ENCODE peak calls at places on chromosome X, in ten cellular contexts. One of them, this sample, is unnamed.

GRCh38 chrX:14095702-14096101 is 66.0 kb upstream of the GEMIN8 start:
- DNase-seq in stimulated activated CD4-positive, alpha-beta T cell treated with anti-CD3 and anti-CD28 coated beads, TNF-alpha, amount 100 ng/mL, for 1 hour: no peak
- DNase-seq in activated CD4-positive, alpha-beta T cell treated with anti-CD3 and anti-CD28 coated beads for 1 hour: peak; percentile 8
- DNase-seq in HEK293T: peak; percentile 68
- DNase-seq in activated T-cell treated with anti-CD3 and anti-CD28 coated beads for 1 hour: peak; percentile 4
- DNase-seq in NCI-H2081: no peak
- DNase-seq in nephron progenitor cell: peak; percentile 36
- DNase-seq in hippocampal formation: no peak
- DNase-seq in GM13976: peak; percentile 31
- DNase-seq in EL: peak; percentile 18
- DNase-seq in this sample: no peak

GRCh38 chrX:131901581-131901980 is 121.5 kb upstream of the STK26 start:
- DNase-seq in stimulated activated CD4-positive, alpha-beta T cell treated with anti-CD3 and anti-CD28 coated beads, TNF-alpha, amount 100 ng/mL, for 1 hour: no peak
- DNase-seq in activated CD4-positive, alpha-beta T cell treated with anti-CD3 and anti-CD28 coated beads for 1 hour: no peak
- DNase-seq in HEK293T: no peak
- DNase-seq in activated T-cell treated with anti-CD3 and anti-CD28 coated beads for 1 hour: no peak
- DNase-seq in NCI-H2081: no peak
- DNase-seq in nephron progenitor cell: no peak
- DNase-seq in hippocampal formation: no peak
- DNase-seq in GM13976: no peak
- DNase-seq in EL: no peak
- DNase-seq in this sample: no peak

GRCh38 chrX:118373538-118373937 is 27.6 kb downstream of the WDR44 start:
- DNase-seq in stimulated activated CD4-positive, alpha-beta T cell treated with anti-CD3 and anti-CD28 coated beads, TNF-alpha, amount 100 ng/mL, for 1 hour: no peak
- DNase-seq in activated CD4-positive, alpha-beta T cell treated with anti-CD3 and anti-CD28 coated beads for 1 hour: no peak
- DNase-seq in HEK293T: no peak
- DNase-seq in activated T-cell treated with anti-CD3 and anti-CD28 coated beads for 1 hour: no peak
- DNase-seq in NCI-H2081: no peak
- DNase-seq in nephron progenitor cell: no peak
- DNase-seq in hippocampal formation: no peak
- DNase-seq in GM13976: no peak
- DNase-seq in EL: peak; percentile 13
- DNase-seq in this sample: no peak

GRCh38 chrX:63350551-63350950 is 581 bp downstream of the SPIN4 start:
- DNase-seq in stimulated activated CD4-positive, alpha-beta T cell treated with anti-CD3 and anti-CD28 coated beads, TNF-alpha, amount 100 ng/mL, for 1 hour: no peak
- DNase-seq in activated CD4-positive, alpha-beta T cell treated with anti-CD3 and anti-CD28 coated beads for 1 hour: no peak
- DNase-seq in HEK293T: peak; percentile 19
- DNase-seq in activated T-cell treated with anti-CD3 and anti-CD28 coated beads for 1 hour: peak; percentile 3
- DNase-seq in NCI-H2081: peak; percentile 51
- DNase-seq in nephron progenitor cell: peak; percentile 11
- DNase-seq in hippocampal formation: peak; percentile 16
- DNase-seq in GM13976: peak; percentile 8
- DNase-seq in EL: peak; percentile 44
- DNase-seq in this sample: peak; percentile 54

GRCh38 chrX:136768469-136769084 is 12.2 kb downstream of the ARHGEF6 start:
- DNase-seq in stimulated activated CD4-positive, alpha-beta T cell treated with anti-CD3 and anti-CD28 coated beads, TNF-alpha, amount 100 ng/mL, for 1 hour: no peak
- DNase-seq in activated CD4-positive, alpha-beta T cell treated with anti-CD3 and anti-CD28 coated beads for 1 hour: peak; percentile 23
- DNase-seq in HEK293T: peak; percentile 58
- DNase-seq in activated T-cell treated with anti-CD3 and anti-CD28 coated beads for 1 hour: no peak
- DNase-seq in NCI-H2081: no peak
- DNase-seq in nephron progenitor cell: no peak
- DNase-seq in hippocampal formation: no peak
- DNase-seq in GM13976: peak; percentile 38
- DNase-seq in EL: peak; percentile 88
- DNase-seq in this sample: peak; percentile 82

GRCh38 chrX:53695901-53696300 is 9.4 kb upstream of the HUWE1 start:
- DNase-seq in stimulated activated CD4-positive, alpha-beta T cell treated with anti-CD3 and anti-CD28 coated beads, TNF-alpha, amount 100 ng/mL, for 1 hour: no peak
- DNase-seq in activated CD4-positive, alpha-beta T cell treated with anti-CD3 and anti-CD28 coated beads for 1 hour: no peak
- DNase-seq in HEK293T: peak; percentile 20
- DNase-seq in activated T-cell treated with anti-CD3 and anti-CD28 coated beads for 1 hour: no peak
- DNase-seq in NCI-H2081: no peak
- DNase-seq in nephron progenitor cell: peak; percentile 23
- DNase-seq in hippocampal formation: no peak
- DNase-seq in GM13976: no peak
- DNase-seq in EL: no peak
- DNase-seq in this sample: no peak

GRCh38 chrX:41468647-41469323 is 21.6 kb downstream of the NYX start:
- DNase-seq in stimulated activated CD4-positive, alpha-beta T cell treated with anti-CD3 and anti-CD28 coated beads, TNF-alpha, amount 100 ng/mL, for 1 hour: no peak
- DNase-seq in activated CD4-positive, alpha-beta T cell treated with anti-CD3 and anti-CD28 coated beads for 1 hour: no peak
- DNase-seq in HEK293T: no peak
- DNase-seq in activated T-cell treated with anti-CD3 and anti-CD28 coated beads for 1 hour: no peak
- DNase-seq in NCI-H2081: no peak
- DNase-seq in nephron progenitor cell: no peak
- DNase-seq in hippocampal formation: no peak
- DNase-seq in GM13976: no peak
- DNase-seq in EL: no peak
- DNase-seq in this sample: no peak

GRCh38 chrX:9355739-9356138 is 109.1 kb upstream of the TBL1X start:
- DNase-seq in stimulated activated CD4-positive, alpha-beta T cell treated with anti-CD3 and anti-CD28 coated beads, TNF-alpha, amount 100 ng/mL, for 1 hour: no peak
- DNase-seq in activated CD4-positive, alpha-beta T cell treated with anti-CD3 and anti-CD28 coated beads for 1 hour: no peak
- DNase-seq in HEK293T: no peak
- DNase-seq in activated T-cell treated with anti-CD3 and anti-CD28 coated beads for 1 hour: no peak
- DNase-seq in NCI-H2081: no peak
- DNase-seq in nephron progenitor cell: no peak
- DNase-seq in hippocampal formation: no peak
- DNase-seq in GM13976: no peak
- DNase-seq in EL: no peak
- DNase-seq in this sample: no peak

GRCh38 chrX:73850124-73851013 is 287.4 kb downstream of the CHIC1 start:
- DNase-seq in stimulated activated CD4-positive, alpha-beta T cell treated with anti-CD3 and anti-CD28 coated beads, TNF-alpha, amount 100 ng/mL, for 1 hour: no peak
- DNase-seq in activated CD4-positive, alpha-beta T cell treated with anti-CD3 and anti-CD28 coated beads for 1 hour: no peak
- DNase-seq in HEK293T: peak; percentile 61
- DNase-seq in activated T-cell treated with anti-CD3 and anti-CD28 coated beads for 1 hour: no peak
- DNase-seq in NCI-H2081: no peak
- DNase-seq in nephron progenitor cell: no peak
- DNase-seq in hippocampal formation: no peak
- DNase-seq in GM13976: peak; percentile 32
- DNase-seq in EL: peak; percentile 11
- DNase-seq in this sample: peak; percentile 0

GRCh38 chrX:66654411-66654810 is 15.5 kb upstream of the EDA2R start:
- DNase-seq in stimulated activated CD4-positive, alpha-beta T cell treated with anti-CD3 and anti-CD28 coated beads, TNF-alpha, amount 100 ng/mL, for 1 hour: no peak
- DNase-seq in activated CD4-positive, alpha-beta T cell treated with anti-CD3 and anti-CD28 coated beads for 1 hour: no peak
- DNase-seq in HEK293T: no peak
- DNase-seq in activated T-cell treated with anti-CD3 and anti-CD28 coated beads for 1 hour: no peak
- DNase-seq in NCI-H2081: no peak
- DNase-seq in nephron progenitor cell: no peak
- DNase-seq in hippocampal formation: no peak
- DNase-seq in GM13976: no peak
- DNase-seq in EL: no peak
- DNase-seq in this sample: no peak

GRCh38 chrX:112867570-112867969 is 26.9 kb upstream of the AMOT start:
- DNase-seq in stimulated activated CD4-positive, alpha-beta T cell treated with anti-CD3 and anti-CD28 coated beads, TNF-alpha, amount 100 ng/mL, for 1 hour: no peak
- DNase-seq in activated CD4-positive, alpha-beta T cell treated with anti-CD3 and anti-CD28 coated beads for 1 hour: no peak
- DNase-seq in HEK293T: peak; percentile 51
- DNase-seq in activated T-cell treated with anti-CD3 and anti-CD28 coated beads for 1 hour: no peak
- DNase-seq in NCI-H2081: no peak
- DNase-seq in nephron progenitor cell: no peak
- DNase-seq in hippocampal formation: no peak
- DNase-seq in GM13976: no peak
- DNase-seq in EL: no peak
- DNase-seq in this sample: no peak

GRCh38 chrX:18668059-18668458 is 3.8 kb downstream of the RS1 start:
- DNase-seq in stimulated activated CD4-positive, alpha-beta T cell treated with anti-CD3 and anti-CD28 coated beads, TNF-alpha, amount 100 ng/mL, for 1 hour: no peak
- DNase-seq in activated CD4-positive, alpha-beta T cell treated with anti-CD3 and anti-CD28 coated beads for 1 hour: no peak
- DNase-seq in HEK293T: no peak
- DNase-seq in activated T-cell treated with anti-CD3 and anti-CD28 coated beads for 1 hour: no peak
- DNase-seq in NCI-H2081: no peak
- DNase-seq in nephron progenitor cell: no peak
- DNase-seq in hippocampal formation: no peak
- DNase-seq in GM13976: no peak
- DNase-seq in EL: no peak
- DNase-seq in this sample: no peak

This sample was measured in erythroblast.